ENCODE peak calls at places on chromosomes 7 and 10, in ten cellular contexts. E is stimulated activated CD4-positive, alpha-beta T cell treated with anti-CD3 and anti-CD28 coated beads, Interleukin-2, amount 100 ng/mL, for 48 hours; A is substantia nigra; C is RCC 7860; Y is psoas muscle; O is activated CD4-positive, alpha-beta T cell treated with anti-CD3 and anti-CD28 coated beads for 4 hours; M is nephron progenitor cell; B is LNCaP clone FGC; K is T-helper 17 cell; X is coronary artery. U is an unnamed sample.

GRCh38 chr7:157467496-157468212 is 130.8 kb downstream of the DNAJB6 start:
- DNase-seq in E (no peak), A (no peak), C (no peak), Y (no peak), O (no peak), M (no peak), B (no peak), K (no peak), X (no peak), U (no peak)

GRCh38 chr10:77970869-77971803 is 44.6 kb upstream of the DLG5 start:
- DNase-seq in E (no peak), A (no peak), C (no peak), Y (peak), O (no peak), M (no peak), B (peak), K (no peak), X (peak), U (no peak)

GRCh38 chr10:102596506-102596971 is 47.7 kb upstream of the TRIM8 start:
- DNase-seq in E (peak), A (no peak), C (peak), Y (no peak), O (peak), M (peak), B (peak), K (no peak), X (no peak), U (no peak)

GRCh38 chr7:135971366-135971725 is 5.8 kb downstream of the MTPN start:
- DNase-seq in E (no peak), A (no peak), C (no peak), Y (no peak), O (no peak), M (no peak), B (no peak), K (no peak), X (no peak), U (no peak)

GRCh38 chr7:121109145-121109544 is 120.6 kb downstream of the CPED1 start:
- DNase-seq in E (no peak), A (no peak), C (no peak), Y (no peak), O (no peak), M (no peak), B (no peak), K (no peak), X (no peak), U (no peak)

GRCh38 chr10:86254081-86254480 is 112.5 kb downstream of the GRID1 start:
- DNase-seq in E (no peak), A (no peak), C (no peak), Y (no peak), O (no peak), M (no peak), B (no peak), K (no peak), X (peak), U (no peak)

GRCh38 chr7:55512635-55513034 is 59.7 kb downstream of the VOPP1 start:
- DNase-seq in E (no peak), A (no peak), C (no peak), Y (no peak), O (no peak), M (no peak), B (no peak), K (no peak), X (no peak), U (no peak)

GRCh38 chr10:8061274-8062211 is 7.1 kb downstream of the GATA3 start:
- DNase-seq in E (no peak), A (no peak), C (no peak), Y (no peak), O (no peak), M (no peak), B (no peak), K (no peak), X (no peak), U (no peak)

GRCh38 chr7:17989546-17989945 is 38.1 kb downstream of the PRPS1L1 start:
- DNase-seq in E (no peak), A (no peak), C (no peak), Y (no peak), O (no peak), M (no peak), B (no peak), K (no peak), X (no peak), U (no peak)

U was measured in epithelial cell of proximal tubule.